ENCODE peak calls at places on chromosomes 4 and X, in eight cellular contexts. One of them, this sample, is unnamed. For H3K27me3, the result is how much of the 10 kb centered on the place peaks cover.

GRCh38 chr4:174152717-174153466 is 130.6 kb downstream of the FBXO8 start:
- DNase-seq in IMR-90: no peak
- DNase-seq in stomach: no peak
- DNase-seq in left lung: no peak
- DNase-seq in upper lobe of left lung: no peak
- DNase-seq in fibroblast of lung: no peak
- DNase-seq in ovary: no peak
- DNase-seq in mammary epithelial cell: no peak
- DNase-seq in this sample: no peak

GRCh38 chrX:97372006-97372766 is 488.5 kb downstream of the RPA4 start:
- DNase-seq in IMR-90: no peak
- DNase-seq in stomach: no peak
- DNase-seq in left lung: no peak
- DNase-seq in upper lobe of left lung: no peak
- DNase-seq in fibroblast of lung: no peak
- DNase-seq in ovary: no peak
- DNase-seq in mammary epithelial cell: no peak
- DNase-seq in this sample: no peak

GRCh38 chr4:81919238-81919637 is 447.5 kb upstream of the RASGEF1B start:
- DNase-seq in IMR-90: peak
- DNase-seq in stomach: no peak
- DNase-seq in left lung: no peak
- DNase-seq in upper lobe of left lung: no peak
- DNase-seq in fibroblast of lung: no peak
- DNase-seq in ovary: no peak
- DNase-seq in mammary epithelial cell: peak
- DNase-seq in this sample: no peak

GRCh38 chr4:41069268-41069667 is 145.1 kb downstream of the APBB2 start:
- DNase-seq in IMR-90: peak
- DNase-seq in stomach: no peak
- DNase-seq in left lung: no peak
- DNase-seq in upper lobe of left lung: no peak
- DNase-seq in fibroblast of lung: peak
- DNase-seq in ovary: no peak
- DNase-seq in mammary epithelial cell: no peak
- DNase-seq in this sample: no peak

GRCh38 chrX:32966956-32967355 is 244.4 kb downstream of the DMD start:
- DNase-seq in IMR-90: no peak
- DNase-seq in stomach: no peak
- DNase-seq in left lung: no peak
- DNase-seq in upper lobe of left lung: no peak
- DNase-seq in fibroblast of lung: no peak
- DNase-seq in ovary: no peak
- DNase-seq in mammary epithelial cell: no peak
- DNase-seq in this sample: no peak

GRCh38 chr4:109424093-109424818 is 9.4 kb upstream of the SEC24B start:
- DNase-seq in IMR-90: no peak
- DNase-seq in stomach: no peak
- DNase-seq in left lung: no peak
- DNase-seq in upper lobe of left lung: no peak
- DNase-seq in fibroblast of lung: no peak
- DNase-seq in ovary: no peak
- DNase-seq in mammary epithelial cell: no peak
- DNase-seq in this sample: no peak

GRCh38 chr4:137952116-137952515 is 290.0 kb downstream of the SLC7A11 start:
- DNase-seq in IMR-90: no peak
- DNase-seq in stomach: no peak
- DNase-seq in left lung: no peak
- DNase-seq in upper lobe of left lung: no peak
- DNase-seq in fibroblast of lung: peak
- DNase-seq in ovary: no peak
- DNase-seq in mammary epithelial cell: no peak
- DNase-seq in this sample: no peak

GRCh38 chr4:183155450-183156184 is 56.6 kb downstream of the WWC2 start:
- DNase-seq in IMR-90: no peak
- DNase-seq in stomach: no peak
- DNase-seq in left lung: no peak
- DNase-seq in upper lobe of left lung: no peak
- DNase-seq in fibroblast of lung: no peak
- DNase-seq in ovary: no peak
- DNase-seq in mammary epithelial cell: no peak
- DNase-seq in this sample: no peak

GRCh38 chrX:156001667-156002021 is 4.1 kb downstream of the IL9R start:
- DNase-seq in IMR-90: no peak
- DNase-seq in stomach: no peak
- DNase-seq in left lung: no peak
- DNase-seq in upper lobe of left lung: no peak
- DNase-seq in fibroblast of lung: no peak
- DNase-seq in ovary: no peak
- DNase-seq in mammary epithelial cell: no peak
- DNase-seq in this sample: no peak

GRCh38 chr4:108172780-108173598 is 4.3 kb upstream of the LEF1 start:
- DNase-seq in IMR-90: no peak
- DNase-seq in stomach: peak
- DNase-seq in left lung: peak
- DNase-seq in upper lobe of left lung: peak
- DNase-seq in fibroblast of lung: peak
- DNase-seq in ovary: peak
- DNase-seq in mammary epithelial cell: peak
- DNase-seq in this sample: no peak
- H3K27me3 ChIP-seq in IMR-90: half or more
- H3K27me3 ChIP-seq in stomach: half or more
- H3K27me3 ChIP-seq in left lung: half or more
- H3K27me3 ChIP-seq in upper lobe of left lung: under half
- H3K27me3 ChIP-seq in fibroblast of lung: under half
- H3K27me3 ChIP-seq in ovary: under half
- H3K27me3 ChIP-seq in mammary epithelial cell: half or more
- H3K27me3 ChIP-seq in this sample: half or more

GRCh38 chrX:39214380-39215126 is 413.3 kb downstream of the MID1IP1 start:
- DNase-seq in IMR-90: no peak
- DNase-seq in stomach: no peak
- DNase-seq in left lung: no peak
- DNase-seq in upper lobe of left lung: no peak
- DNase-seq in fibroblast of lung: no peak
- DNase-seq in ovary: no peak
- DNase-seq in mammary epithelial cell: no peak
- DNase-seq in this sample: no peak

GRCh38 chrX:39206746-39207145 is 405.5 kb downstream of the MID1IP1 start:
- DNase-seq in IMR-90: no peak
- DNase-seq in stomach: no peak
- DNase-seq in left lung: no peak
- DNase-seq in upper lobe of left lung: no peak
- DNase-seq in fibroblast of lung: no peak
- DNase-seq in ovary: no peak
- DNase-seq in mammary epithelial cell: no peak
- DNase-seq in this sample: no peak

GRCh38 chrX:39211501-39211900 is 410.2 kb downstream of the MID1IP1 start:
- DNase-seq in IMR-90: no peak
- DNase-seq in stomach: no peak
- DNase-seq in left lung: no peak
- DNase-seq in upper lobe of left lung: no peak
- DNase-seq in fibroblast of lung: no peak
- DNase-seq in ovary: no peak
- DNase-seq in mammary epithelial cell: no peak
- DNase-seq in this sample: no peak

DNA sequence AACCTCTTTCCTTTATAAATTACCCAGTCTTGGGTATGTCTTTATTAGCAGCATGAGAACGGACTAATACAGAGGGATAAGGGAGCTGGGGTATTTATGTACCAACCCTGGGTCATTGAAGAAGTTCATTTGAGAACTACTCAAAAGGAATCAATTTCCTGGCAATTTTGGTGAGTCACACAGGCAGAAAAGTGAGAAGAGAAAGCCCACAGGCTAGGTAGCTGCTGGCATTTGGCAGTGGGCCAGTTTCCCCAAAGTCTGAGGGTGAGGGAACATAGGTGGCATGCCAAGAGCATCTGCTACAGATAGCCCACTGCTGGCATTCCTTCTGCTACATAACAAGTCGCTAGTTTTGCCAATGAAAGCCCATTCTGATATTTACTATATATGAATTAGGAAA is 411.2 kb downstream of the MID1IP1 start:
- DNase-seq in IMR-90: no peak
- DNase-seq in stomach: no peak
- DNase-seq in left lung: no peak
- DNase-seq in upper lobe of left lung: no peak
- DNase-seq in fibroblast of lung: no peak
- DNase-seq in ovary: no peak
- DNase-seq in mammary epithelial cell: no peak
- DNase-seq in this sample: no peak
- H3K27me3 ChIP-seq in IMR-90: under half
- H3K27me3 ChIP-seq in stomach: under half
- H3K27me3 ChIP-seq in left lung: under half
- H3K27me3 ChIP-seq in upper lobe of left lung: under half
- H3K27me3 ChIP-seq in fibroblast of lung: under half
- H3K27me3 ChIP-seq in ovary: under half
- H3K27me3 ChIP-seq in mammary epithelial cell: under half
- H3K27me3 ChIP-seq in this sample: under half

GRCh38 chrX:81229208-81229607 is 27.3 kb downstream of the SH3BGRL start:
- DNase-seq in IMR-90: no peak
- DNase-seq in stomach: no peak
- DNase-seq in left lung: no peak
- DNase-seq in upper lobe of left lung: no peak
- DNase-seq in fibroblast of lung: no peak
- DNase-seq in ovary: no peak
- DNase-seq in mammary epithelial cell: no peak
- DNase-seq in this sample: no peak

GRCh38 chrX:81232218-81232617 is 30.3 kb downstream of the SH3BGRL start:
- DNase-seq in IMR-90: no peak
- DNase-seq in stomach: no peak
- DNase-seq in left lung: no peak
- DNase-seq in upper lobe of left lung: no peak
- DNase-seq in fibroblast of lung: no peak
- DNase-seq in ovary: no peak
- DNase-seq in mammary epithelial cell: no peak
- DNase-seq in this sample: no peak

GRCh38 chrX:81229901-81230300 is 28.0 kb downstream of the SH3BGRL start:
- DNase-seq in IMR-90: no peak
- DNase-seq in stomach: no peak
- DNase-seq in left lung: no peak
- DNase-seq in upper lobe of left lung: no peak
- DNase-seq in fibroblast of lung: no peak
- DNase-seq in ovary: no peak
- DNase-seq in mammary epithelial cell: no peak
- DNase-seq in this sample: no peak
- H3K27me3 ChIP-seq in IMR-90: under half
- H3K27me3 ChIP-seq in stomach: under half
- H3K27me3 ChIP-seq in left lung: under half
- H3K27me3 ChIP-seq in upper lobe of left lung: under half
- H3K27me3 ChIP-seq in fibroblast of lung: under half
- H3K27me3 ChIP-seq in ovary: under half
- H3K27me3 ChIP-seq in mammary epithelial cell: under half
- H3K27me3 ChIP-seq in this sample: under half

GRCh38 chrX:16138108-16138427 is 14.7 kb downstream of the GRPR start:
- DNase-seq in IMR-90: no peak
- DNase-seq in stomach: no peak
- DNase-seq in left lung: no peak
- DNase-seq in upper lobe of left lung: no peak
- DNase-seq in fibroblast of lung: no peak
- DNase-seq in ovary: no peak
- DNase-seq in mammary epithelial cell: no peak
- DNase-seq in this sample: no peak

GRCh38 chrX:16137416-16138107 is 14.2 kb downstream of the GRPR start:
- DNase-seq in IMR-90: no peak
- DNase-seq in stomach: no peak
- DNase-seq in left lung: no peak
- DNase-seq in upper lobe of left lung: no peak
- DNase-seq in fibroblast of lung: no peak
- DNase-seq in ovary: no peak
- DNase-seq in mammary epithelial cell: no peak
- DNase-seq in this sample: no peak

GRCh38 chrX:16140983-16141382 is 17.6 kb downstream of the GRPR start:
- DNase-seq in IMR-90: no peak
- DNase-seq in stomach: no peak
- DNase-seq in left lung: no peak
- DNase-seq in upper lobe of left lung: no peak
- DNase-seq in fibroblast of lung: no peak
- DNase-seq in ovary: no peak
- DNase-seq in mammary epithelial cell: no peak
- DNase-seq in this sample: no peak

GRCh38 chrX:16143968-16144367 is 20.6 kb downstream of the GRPR start:
- DNase-seq in IMR-90: no peak
- DNase-seq in stomach: no peak
- DNase-seq in left lung: no peak
- DNase-seq in upper lobe of left lung: no peak
- DNase-seq in fibroblast of lung: peak
- DNase-seq in ovary: no peak
- DNase-seq in mammary epithelial cell: no peak
- DNase-seq in this sample: no peak

DNA sequence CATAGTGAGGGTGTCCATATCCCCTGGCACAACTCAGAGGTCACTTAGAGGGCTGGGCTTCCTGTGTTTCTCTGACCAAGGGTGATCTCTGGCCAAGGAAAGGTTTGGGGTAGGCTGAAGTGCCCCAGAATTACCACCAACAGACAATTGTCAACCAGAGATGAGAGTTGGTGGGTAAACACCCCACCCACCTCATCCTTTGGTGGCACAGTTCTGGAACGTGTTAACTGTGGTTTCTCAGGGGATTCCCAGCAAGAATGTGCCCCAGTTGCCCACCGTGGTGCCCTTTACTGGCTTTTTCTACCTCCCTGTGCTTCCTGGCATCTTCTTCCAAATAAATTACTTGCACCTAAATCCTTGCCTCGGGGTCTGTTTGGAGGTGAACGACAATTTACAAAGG is 17.1 kb downstream of the GRPR start:
- DNase-seq in IMR-90: no peak
- DNase-seq in stomach: no peak
- DNase-seq in left lung: no peak
- DNase-seq in upper lobe of left lung: no peak
- DNase-seq in fibroblast of lung: no peak
- DNase-seq in ovary: no peak
- DNase-seq in mammary epithelial cell: no peak
- DNase-seq in this sample: no peak
- H3K27me3 ChIP-seq in IMR-90: under half
- H3K27me3 ChIP-seq in stomach: under half
- H3K27me3 ChIP-seq in left lung: under half
- H3K27me3 ChIP-seq in upper lobe of left lung: under half
- H3K27me3 ChIP-seq in fibroblast of lung: under half
- H3K27me3 ChIP-seq in ovary: under half
- H3K27me3 ChIP-seq in mammary epithelial cell: under half
- H3K27me3 ChIP-seq in this sample: under half

GRCh38 chrX:71659342-71659741 is 8.0 kb upstream of the LOC101059915 start:
- DNase-seq in IMR-90: no peak
- DNase-seq in stomach: no peak
- DNase-seq in left lung: no peak
- DNase-seq in upper lobe of left lung: no peak
- DNase-seq in fibroblast of lung: no peak
- DNase-seq in ovary: no peak
- DNase-seq in mammary epithelial cell: no peak
- DNase-seq in this sample: no peak
- H3K27me3 ChIP-seq in IMR-90: under half
- H3K27me3 ChIP-seq in stomach: under half
- H3K27me3 ChIP-seq in left lung: under half
- H3K27me3 ChIP-seq in upper lobe of left lung: under half
- H3K27me3 ChIP-seq in fibroblast of lung: under half
- H3K27me3 ChIP-seq in ovary: under half
- H3K27me3 ChIP-seq in mammary epithelial cell: under half
- H3K27me3 ChIP-seq in this sample: under half

DNA sequence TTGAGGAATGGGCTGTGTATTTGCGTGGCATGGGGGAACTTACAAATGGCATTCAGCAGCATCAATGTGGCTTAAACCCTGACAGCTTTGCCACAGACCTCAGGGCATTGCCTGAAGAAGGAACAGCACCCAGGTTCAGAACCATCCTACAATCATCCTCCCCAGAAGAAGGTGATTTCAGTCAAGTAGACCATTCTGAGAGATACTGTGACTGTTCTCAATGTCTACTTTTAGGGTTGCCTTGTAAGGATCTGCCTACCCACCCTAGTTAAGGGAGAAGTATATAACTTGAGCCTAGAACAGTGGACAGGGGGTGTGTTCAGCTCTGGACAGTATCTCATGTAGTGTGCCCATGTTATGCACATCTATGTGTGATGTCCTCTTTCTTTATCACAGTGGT is 1.6 kb upstream of the FGF5 start:
- DNase-seq in IMR-90: no peak
- DNase-seq in stomach: no peak
- DNase-seq in left lung: no peak
- DNase-seq in upper lobe of left lung: no peak
- DNase-seq in fibroblast of lung: no peak
- DNase-seq in ovary: no peak
- DNase-seq in mammary epithelial cell: no peak
- DNase-seq in this sample: no peak
- H3K27me3 ChIP-seq in IMR-90: under half
- H3K27me3 ChIP-seq in stomach: half or more
- H3K27me3 ChIP-seq in left lung: half or more
- H3K27me3 ChIP-seq in upper lobe of left lung: under half
- H3K27me3 ChIP-seq in fibroblast of lung: under half
- H3K27me3 ChIP-seq in ovary: under half
- H3K27me3 ChIP-seq in mammary epithelial cell: under half
- H3K27me3 ChIP-seq in this sample: half or more

This sample was measured in gastrocnemius medialis.